ENCODE peak calls at places on chromosomes 11 and 22, in seven cellular contexts. U is cardiac fibroblast; P is neural progenitor cell; T is heart left ventricle; M is activated naive CD8-positive, alpha-beta T cell treated with anti-CD3 and anti-CD28 coated beads, Interleukin-2, amount 50 U/mL, for 24 hours; Q is lung microvascular endothelial cell; J is SK-MEL-5. I is an unnamed sample.

GRCh38 chr11:3169952-3170755 is 5.0 kb upstream of the OSBPL5 start:
- DNase-seq in J (no peak), P (no peak), M (no peak), Q (no peak), U (no peak), T (no peak), I (no peak)

GRCh38 chr22:44825310-44826150 is 73.2 kb downstream of the ARHGAP8 start:
- DNase-seq in M (no peak), P (no peak), J (no peak), Q (no peak), T (no peak), U (no peak), I (no peak)

GRCh38 chr11:130131957-130132850 is 27.4 kb upstream of the ST14 start:
- DNase-seq in Q (peak), P (peak), T (no peak), M (peak), U (peak), J (peak), I (peak)

GRCh38 chr22:22709719-22710445 is 65.5 kb downstream of the GGTLC2 start:
- DNase-seq in P (peak), J (peak), U (peak), T (no peak), M (peak), Q (no peak), I (no peak)

GRCh38 chr22:35430897-35431322 is 31.0 kb downstream of the MCM5 start:
- DNase-seq in U (peak), T (peak), P (peak), J (peak), M (peak), Q (peak), I (peak)

GRCh38 chr11:122423283-122423682 is 232.2 kb upstream of the UBASH3B start:
- DNase-seq in J (no peak), T (no peak), M (no peak), U (no peak), P (no peak), Q (no peak), I (no peak)

GRCh38 chr22:50032941-50033601 is 20.5 kb upstream of the IL17REL start:
- DNase-seq in Q (no peak), P (no peak), M (no peak), T (no peak), U (no peak), J (no peak), I (no peak)

GRCh38 chr11:57340228-57340627 is 2.1 kb downstream of the P2RX3 start:
- DNase-seq in Q (peak), P (peak), J (peak), M (no peak), T (peak), U (peak), I (no peak)

GRCh38 chr22:49935561-49935960 is 17.1 kb downstream of the CRELD2 start:
- DNase-seq in U (peak), P (no peak), J (no peak), M (no peak), Q (peak), T (no peak), I (no peak)

GRCh38 chr11:126585388-126586302 is 230.2 kb downstream of the ST3GAL4 start:
- DNase-seq in T (peak), U (peak), M (no peak), Q (peak), J (no peak), P (peak), I (peak)